ENCODE peak calls at places on chromosomes 7 and 10, in four cellular contexts. U is GM12891, A is HepG2, Q is K562. Z is an unnamed sample.

GRCh38 chr7:32879460-32879859 is 12.1 kb downstream of the KBTBD2 start:
- DNase-seq in U (no peak), A (no peak), Q (peak), Z (no peak)

GRCh38 chr7:47239927-47240570 is 341.9 kb downstream of the TNS3 start:
- DNase-seq in U (no peak), A (no peak), Q (no peak), Z (no peak)

GRCh38 chr7:157129907-157130460 is 8.7 kb upstream of the UBE3C start:
- DNase-seq in U (no peak), A (no peak), Q (no peak), Z (no peak)

GRCh38 chr7:64320547-64321495 is 7.1 kb downstream of the ZNF736 start:
- DNase-seq in U (no peak), A (no peak), Q (no peak), Z (no peak)

GRCh38 chr10:86366902-86367338 is 325 bp upstream of the GRID1 start:
- DNase-seq in U (no peak), A (no peak), Q (no peak), Z (peak)

GRCh38 chr7:89507034-89507433 is 647.2 kb upstream of the STEAP1 start:
- DNase-seq in U (no peak), A (no peak), Q (no peak), Z (no peak)

GRCh38 chr7:36100293-36100692 is 52.8 kb upstream of the EEPD1 start:
- DNase-seq in U (no peak), A (no peak), Q (no peak), Z (no peak)

GRCh38 chr10:6593140-6593740 is 13.2 kb upstream of the PRKCQ start:
- DNase-seq in U (no peak), A (no peak), Q (no peak), Z (no peak)

GRCh38 chr10:12605580-12606405 is 256.4 kb downstream of the CAMK1D start:
- DNase-seq in U (peak), A (peak), Q (no peak), Z (peak)

GRCh38 chr10:101709359-101710063 is 14.5 kb upstream of the FBXW4 start:
- DNase-seq in U (no peak), A (no peak), Q (no peak), Z (no peak)

GRCh38 chr7:130096243-130096827 is 26.0 kb downstream of the KLHDC10 start:
- DNase-seq in U (no peak), A (no peak), Q (peak), Z (no peak)

GRCh38 chr7:55132890-55133551 is 114.2 kb downstream of the EGFR start:
- DNase-seq in U (no peak), A (peak), Q (peak), Z (no peak)

GRCh38 chr10:3835770-3836169 is 50.8 kb upstream of the KLF6 start:
- DNase-seq in U (no peak), A (no peak), Q (peak), Z (no peak)

GRCh38 chr10:31926765-31927596 is 1.6 kb downstream of the ARHGAP12 start:
- DNase-seq in U (no peak), A (no peak), Q (peak), Z (no peak)

GRCh38 chr10:133178357-133179127 is 18.5 kb downstream of the KNDC1 start:
- DNase-seq in U (no peak), A (no peak), Q (no peak), Z (no peak)

GRCh38 chr10:122999347-122999746 is 9.2 kb downstream of the IKZF5 start:
- DNase-seq in U (no peak), A (no peak), Q (no peak), Z (no peak)

GRCh38 chr10:15348579-15348978 is 22.5 kb downstream of the FAM171A1 start:
- DNase-seq in U (no peak), A (no peak), Q (no peak), Z (no peak)

GRCh38 chr7:17680943-17681351 is 259.3 kb downstream of the SNX13 start:
- DNase-seq in U (no peak), A (peak), Q (peak), Z (no peak)

GRCh38 chr10:67256984-67257383 is 331.1 kb downstream of the LRRTM3 start:
- DNase-seq in U (no peak), A (no peak), Q (no peak), Z (no peak)

DNA sequence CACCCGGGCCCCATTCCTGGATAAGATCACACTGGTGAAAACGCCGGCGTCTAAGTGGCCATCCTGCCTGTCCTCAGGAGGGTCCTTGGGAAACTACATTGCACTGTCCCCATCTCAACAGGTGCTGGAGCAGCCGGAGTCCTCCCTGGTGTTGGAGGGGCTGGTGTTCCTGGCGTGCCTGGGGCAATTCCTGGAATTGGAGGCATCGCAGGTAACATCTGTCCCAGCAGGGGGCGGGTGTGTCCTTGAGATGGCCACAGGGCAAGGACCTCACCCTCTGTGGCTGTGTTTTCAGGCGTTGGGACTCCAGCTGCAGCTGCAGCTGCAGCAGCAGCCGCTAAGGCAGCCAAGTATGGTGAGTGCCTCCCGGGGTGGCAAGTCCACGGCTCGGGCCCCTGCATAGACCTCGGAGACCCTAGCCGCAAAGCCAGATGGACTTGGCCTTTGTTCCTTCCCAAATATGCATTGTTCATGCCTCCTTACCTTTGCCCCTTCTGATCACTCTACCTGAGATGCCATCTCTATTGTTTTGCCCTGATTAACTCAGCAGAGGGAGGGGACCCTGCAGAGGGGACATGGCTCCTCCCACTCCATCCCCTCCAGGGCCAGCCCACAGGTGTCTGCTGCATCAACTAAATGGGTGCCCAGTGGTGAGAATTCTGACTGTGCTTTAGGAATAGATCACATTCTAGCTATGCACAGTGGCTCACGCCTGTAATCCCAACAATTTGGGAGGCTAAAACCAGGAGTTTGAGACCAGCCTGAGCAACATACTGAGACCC is 23.8 kb downstream of the ELN start:
- DNase-seq in U (no peak), A (peak), Q (peak), Z (no peak)
- TF ChIP-seq TAF1 in U (no peak), A (no peak), Q (no peak), Z (no peak)

GRCh38 chr7:4790516-4790991 is 15.1 kb downstream of the AP5Z1 start:
- DNase-seq in U (no peak), A (no peak), Q (no peak), Z (no peak)
- TF ChIP-seq POLR2AphosphoS5 in U (no peak), A (no peak), Q (no peak), Z (no peak)

GRCh38 chr10:21314234-21314633 is 211.2 kb downstream of the SKIDA1 start:
- DNase-seq in U (no peak), A (peak), Q (no peak), Z (no peak)

GRCh38 chr10:21317902-21318301 is 207.6 kb downstream of the SKIDA1 start:
- DNase-seq in U (no peak), A (no peak), Q (no peak), Z (no peak)

GRCh38 chr10:21313691-21314090 is 211.8 kb downstream of the SKIDA1 start:
- DNase-seq in U (no peak), A (no peak), Q (no peak), Z (no peak)

GRCh38 chr10:21314906-21315305 is 210.6 kb downstream of the SKIDA1 start:
- DNase-seq in U (no peak), A (no peak), Q (no peak), Z (no peak)

DNA sequence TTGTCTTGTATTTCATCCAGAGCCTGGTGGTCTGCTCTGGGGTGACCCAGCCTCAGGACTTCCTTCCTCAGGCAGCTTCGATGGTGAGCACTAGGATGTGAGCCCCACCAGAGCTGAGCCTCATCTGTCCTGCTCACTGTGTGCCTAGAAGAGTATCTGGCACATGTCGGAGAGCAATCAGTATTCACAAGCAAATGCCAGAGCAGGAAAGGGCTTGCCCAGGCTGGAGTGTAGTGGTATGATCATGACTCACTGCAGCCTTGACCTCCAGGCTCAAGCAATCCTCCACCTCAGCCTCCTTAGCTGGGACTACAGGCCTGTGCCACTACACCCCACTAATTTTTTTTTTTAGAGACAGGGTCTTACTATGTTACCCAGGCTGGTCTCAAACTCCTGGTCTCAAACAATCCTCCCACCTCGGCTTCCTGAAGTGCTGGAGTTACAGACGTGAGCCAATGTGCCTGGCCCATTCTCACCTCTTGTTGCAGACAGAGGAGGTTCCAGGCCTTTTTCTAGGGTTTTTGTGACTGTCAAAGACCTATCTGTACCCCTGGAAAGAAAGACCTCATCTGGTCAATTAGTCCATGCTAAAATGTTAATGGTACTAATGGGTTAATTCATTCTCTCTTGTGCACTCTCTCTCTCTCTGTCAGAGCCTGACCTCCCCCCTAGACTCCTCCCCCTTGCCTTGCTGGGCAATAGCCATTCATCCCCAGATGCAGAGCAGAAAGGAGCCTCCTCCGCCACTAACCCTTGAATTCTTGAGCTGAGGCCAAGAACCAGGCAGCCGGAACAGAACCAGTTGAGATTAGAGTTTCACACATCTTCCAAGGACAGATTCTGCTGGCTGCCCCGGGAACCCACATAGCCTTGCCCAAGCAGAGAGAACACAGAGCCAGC is 209.9 kb downstream of the SKIDA1 start:
- DNase-seq in U (no peak), A (peak), Q (peak), Z (no peak)
- TF ChIP-seq POLR2A in U (no peak), A (no peak), Q (no peak), Z (no peak)

DNA sequence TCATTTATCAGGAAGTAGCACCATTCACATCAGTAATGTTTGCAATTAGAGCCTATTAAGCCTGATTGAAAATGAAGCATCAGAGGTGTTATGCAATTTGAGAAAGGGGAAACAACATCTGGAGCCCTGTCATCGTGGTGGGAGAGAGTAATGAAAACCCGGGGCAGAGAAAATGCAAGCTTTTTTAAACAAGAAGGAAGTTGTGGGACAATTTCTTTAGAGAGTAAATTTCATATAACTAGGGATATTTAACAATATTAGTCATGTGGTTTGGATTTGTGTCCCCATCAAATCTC is 41.3 kb downstream of the ARL5B start:
- DNase-seq in U (no peak), A (no peak), Q (no peak), Z (no peak)
- TF ChIP-seq TAF1 in U (no peak), A (no peak), Q (no peak), Z (no peak)

GRCh38 chr7:33979807-33980355 is 74.5 kb downstream of the BMPER start:
- DNase-seq in U (no peak), A (peak), Q (no peak), Z (no peak)
- TF ChIP-seq POLR2AphosphoS5 in U (no peak), A (no peak), Q (no peak), Z (no peak)

GRCh38 chr7:112868609-112869008 is 78.4 kb upstream of the TMEM168 start:
- DNase-seq in U (no peak), A (no peak), Q (no peak), Z (no peak)

GRCh38 chr7:112873831-112874553 is 83.8 kb upstream of the TMEM168 start:
- DNase-seq in U (no peak), A (no peak), Q (no peak), Z (no peak)

GRCh38 chr7:112864380-112864779 is 74.2 kb upstream of the TMEM168 start:
- DNase-seq in U (no peak), A (no peak), Q (no peak), Z (no peak)

GRCh38 chr7:112866424-112866823 is 76.2 kb upstream of the TMEM168 start:
- DNase-seq in U (peak), A (no peak), Q (no peak), Z (peak)

GRCh38 chr7:112869111-112869774 is 79.0 kb upstream of the TMEM168 start:
- DNase-seq in U (no peak), A (peak), Q (peak), Z (no peak)
- TF ChIP-seq POLR2A in U (no peak), A (no peak), Q (no peak), Z (no peak)

GRCh38 chr10:88952647-88953111 is at the start of gene ACTA2:
- DNase-seq in U (no peak), A (no peak), Q (no peak), Z (no peak)
- TF ChIP-seq TAF1 in U (no peak), A (no peak), Q (no peak), Z (no peak)

DNA sequence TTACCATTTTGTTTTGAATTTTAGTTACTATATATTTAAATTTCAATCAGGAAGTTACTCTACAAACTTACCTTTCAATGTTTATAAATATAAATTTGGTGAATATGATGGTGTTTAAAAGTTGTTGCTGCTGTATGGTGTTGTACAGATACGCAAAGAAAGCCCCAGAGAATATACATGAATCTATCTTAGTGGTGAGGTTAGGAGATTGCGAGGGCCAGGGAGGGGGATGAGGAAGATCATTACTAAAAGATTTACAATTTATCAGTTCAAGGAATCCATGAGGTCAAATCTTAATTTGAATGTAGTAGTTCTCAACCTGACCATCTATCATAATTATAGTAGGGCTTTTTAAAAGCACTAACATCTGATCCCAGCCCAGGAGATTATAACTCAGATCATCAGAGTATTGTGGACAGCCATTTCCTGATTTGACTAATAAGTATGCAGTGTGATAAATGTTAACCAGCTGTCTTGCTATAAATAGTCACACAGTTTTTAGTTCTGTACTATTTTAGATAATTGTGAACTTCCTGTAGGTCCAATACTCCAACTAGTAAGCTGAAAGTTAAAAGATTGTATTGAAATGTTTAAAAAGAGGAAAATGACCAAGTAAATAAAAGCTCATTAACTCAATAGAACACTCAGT is 23.6 kb downstream of the FAM3C start:
- DNase-seq in U (no peak), A (no peak), Q (no peak), Z (no peak)
- TF ChIP-seq POLR2AphosphoS5 in U (no peak), A (no peak), Q (no peak), Z (no peak)